ENCODE peak calls at places on chromosomes 13 and 19, in four cellular contexts. O, A, M and U are unnamed samples.

GRCh38 chr13:45623516-45624090 is 8.1 kb upstream of the ERICH6B start:
- DNase-seq in O (peak; percentile 16), A (peak; percentile 33), M (no peak), U (peak; percentile 48)

GRCh38 chr19:58469241-58470013 is 2.5 kb downstream of the ZNF324 start:
- DNase-seq in O (no peak), A (no peak), M (no peak), U (no peak)

GRCh38 chr13:100196380-100196779 is 107.5 kb downstream of the PCCA start:
- DNase-seq in O (no peak), A (no peak), M (no peak), U (no peak)

GRCh38 chr19:6069268-6069771 is 41.0 kb downstream of the RFX2 start:
- DNase-seq in O (no peak), A (no peak), M (no peak), U (no peak)

GRCh38 chr13:63110431-63110830 is 1694.8 kb upstream of the PCDH20 start:
- DNase-seq in O (peak; percentile 43), A (no peak), M (no peak), U (no peak)

GRCh38 chr19:7953060-7953459 is 9.6 kb upstream of the TIMM44 start:
- DNase-seq in O (peak; percentile 21), A (no peak), M (no peak), U (peak; percentile 31)

GRCh38 chr13:37202264-37202663 is 96.8 kb upstream of the CSNK1A1L start:
- DNase-seq in O (peak; percentile 37), A (peak; percentile 8), M (no peak), U (no peak)

GRCh38 chr19:17103177-17103576 is 27.6 kb downstream of the MYO9B start:
- DNase-seq in O (peak; percentile 45), A (peak; percentile 58), M (peak; percentile 75), U (peak; percentile 74)

GRCh38 chr13:22278336-22278929 is 607.6 kb downstream of the FGF9 start:
- DNase-seq in O (peak; percentile 63), A (peak; percentile 1), M (peak; percentile 49), U (peak; percentile 65)

GRCh38 chr19:12665646-12666304 is 767 bp downstream of the MAN2B1 start:
- DNase-seq in O (peak; percentile 10), A (no peak), M (no peak), U (peak; percentile 25)

GRCh38 chr19:32047788-32048187 is 297.6 kb upstream of the ZNF507 start:
- DNase-seq in O (no peak), A (no peak), M (no peak), U (no peak)

GRCh38 chr19:13718733-13719132 is 45.6 kb upstream of the MRI1 start:
- DNase-seq in O (peak; percentile 66), A (no peak), M (peak; percentile 33), U (peak; percentile 62)

GRCh38 chr13:77811981-77812380 is 106.7 kb downstream of the EDNRB start:
- DNase-seq in O (no peak), A (no peak), M (no peak), U (no peak)

GRCh38 chr19:38264486-38265212 is at the start of gene SPINT2:
- DNase-seq in O (no peak), A (no peak), M (peak; percentile 93), U (peak; percentile 91)

GRCh38 chr19:16386619-16387240 is 62.1 kb downstream of the KLF2 start:
- DNase-seq in O (peak; percentile 69), A (peak; percentile 70), M (peak; percentile 71), U (peak; percentile 70)

GRCh38 chr19:19111967-19112580 is 26.2 kb downstream of the TMEM161A start:
- DNase-seq in O (no peak), A (no peak), M (no peak), U (no peak)

GRCh38 chr19:9435279-9436268 is at the start of gene ZNF266:
- DNase-seq in O (peak; percentile 90), A (peak; percentile 94), M (peak; percentile 92), U (peak; percentile 98)

GRCh38 chr13:74136089-74136658 is 2.0 kb upstream of the KLF12 start:
- DNase-seq in O (peak; percentile 62), A (peak; percentile 65), M (no peak), U (peak; percentile 28)

GRCh38 chr13:58773280-58773859 is 1141.8 kb downstream of the PCDH17 start:
- DNase-seq in O (no peak), A (no peak), M (no peak), U (no peak)

GRCh38 chr13:46492946-46493345 is 60.0 kb upstream of the LRCH1 start:
- DNase-seq in O (peak; percentile 48), A (peak; percentile 55), M (no peak), U (peak; percentile 66)

GRCh38 chr13:65966991-65967451 is 1263.1 kb downstream of the PCDH9 start:
- DNase-seq in O (peak; percentile 45), A (peak; percentile 65), M (peak; percentile 48), U (peak; percentile 92)

GRCh38 chr19:41391618-41392017 is 5.5 kb downstream of the EXOSC5 start:
- DNase-seq in O (no peak), A (no peak), M (no peak), U (no peak)

GRCh38 chr19:17806945-17807344 is 12.0 kb downstream of the B3GNT3 start:
- DNase-seq in O (no peak), A (no peak), M (no peak), U (no peak)

GRCh38 chr13:74210693-74211393 is 76.6 kb upstream of the KLF12 start:
- DNase-seq in O (peak; percentile 98), A (peak; percentile 93), M (no peak), U (no peak)

GRCh38 chr13:68078874-68079273 is 848.7 kb upstream of the PCDH9 start:
- DNase-seq in O (no peak), A (peak; percentile 48), M (no peak), U (no peak)

GRCh38 chr19:7870571-7871279 is 3.5 kb downstream of the PRR36 start:
- DNase-seq in O (no peak), A (peak; percentile 56), M (peak; percentile 98), U (peak; percentile 81)

GRCh38 chr13:90686438-90686837 is 661.0 kb upstream of the MIR17HG start:
- DNase-seq in O (peak; percentile 65), A (peak; percentile 44), M (no peak), U (no peak)

GRCh38 chr19:41307090-41307875 is 2.7 kb upstream of the CCDC97 start:
- DNase-seq in O (no peak), A (no peak), M (no peak), U (no peak)

GRCh38 chr19:13887529-13887928 is 10.6 kb downstream of the NANOS3 start:
- DNase-seq in O (peak; percentile 15), A (peak; percentile 38), M (no peak), U (no peak)

GRCh38 chr13:20035130-20035529 is 76.6 kb downstream of the ZMYM2 start:
- DNase-seq in O (no peak), A (no peak), M (no peak), U (no peak)

GRCh38 chr19:3283246-3283751 is 58.8 kb downstream of the CELF5 start:
- DNase-seq in O (no peak), A (no peak), M (no peak), U (no peak)

GRCh38 chr19:3287814-3288213 is 63.4 kb downstream of the CELF5 start:
- DNase-seq in O (no peak), A (no peak), M (no peak), U (no peak)

GRCh38 chr19:3284759-3285646 is 60.5 kb downstream of the CELF5 start:
- DNase-seq in O (peak; percentile 37), A (peak; percentile 76), M (peak; percentile 99), U (peak; percentile 96)

GRCh38 chr19:3283886-3284657 is 59.6 kb downstream of the CELF5 start:
- DNase-seq in O (no peak), A (no peak), M (no peak), U (no peak)

DNA sequence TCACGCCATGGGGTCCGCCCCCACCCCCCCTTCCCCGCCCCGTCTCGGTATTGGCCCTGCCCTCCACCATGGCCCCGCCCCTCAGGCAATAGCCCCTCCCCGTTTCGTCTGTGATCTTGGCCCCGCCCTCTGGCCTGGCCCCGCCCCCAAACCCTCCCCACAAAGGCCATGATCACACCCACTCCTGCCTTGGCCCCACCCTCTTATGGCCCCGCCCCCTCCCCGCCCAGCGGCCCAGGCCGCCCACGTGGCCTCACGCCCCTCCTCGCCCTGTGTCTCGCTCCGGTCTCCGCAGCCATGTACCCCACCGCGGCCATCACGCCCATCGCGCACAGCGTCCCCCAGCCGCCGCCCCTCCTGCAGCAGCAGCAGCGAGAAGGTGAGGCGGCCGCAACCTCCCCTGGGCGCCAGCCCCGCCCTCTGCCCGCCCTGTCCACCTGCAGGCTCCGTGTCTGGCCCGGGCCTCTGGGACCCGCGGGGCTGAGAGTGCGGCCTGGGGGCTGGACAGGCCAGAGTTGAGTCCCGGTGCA is 61.3 kb downstream of the CELF5 start:
- DNase-seq in O (no peak), A (no peak), M (peak; percentile 95), U (no peak)
- H3K23ac ChIP-seq in O (no peak overlapping the region), A (no peak overlapping the region), M (no peak overlapping the region), U (no peak overlapping the region)

GRCh38 chr19:35712910-35713845 is 4.6 kb upstream of the KMT2B start:
- DNase-seq in O (no peak), A (no peak), M (no peak), U (no peak)

GRCh38 chr19:35714601-35715354 is 3.0 kb upstream of the KMT2B start:
- DNase-seq in O (no peak), A (no peak), M (peak; percentile 66), U (peak; percentile 61)

GRCh38 chr19:35710784-35711723 is 6.7 kb downstream of the ZBTB32 start:
- DNase-seq in O (no peak), A (no peak), M (no peak), U (no peak)

GRCh38 chr19:35713904-35714440 is 3.8 kb upstream of the KMT2B start:
- DNase-seq in O (no peak), A (no peak), M (no peak), U (no peak)

DNA sequence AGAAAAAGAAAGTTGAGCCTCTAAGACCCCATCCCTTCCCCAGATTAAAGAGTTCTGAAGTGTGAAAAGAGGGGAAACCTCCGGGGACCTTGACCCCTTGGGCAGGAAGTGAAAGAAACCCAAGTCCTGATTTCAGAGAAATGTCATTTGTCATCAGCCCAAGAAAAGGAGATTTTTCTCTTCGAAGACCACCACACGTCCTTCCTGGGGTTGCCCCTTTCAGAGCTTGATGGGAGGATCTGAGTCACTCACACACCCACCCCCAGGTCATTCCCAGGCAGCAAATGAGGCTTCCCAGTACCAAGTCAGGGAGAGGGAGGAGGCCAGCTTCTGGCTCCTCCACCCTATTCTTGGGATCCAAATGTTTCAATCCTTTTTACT is 5.3 kb upstream of the KMT2B start:
- DNase-seq in O (no peak), A (no peak), M (no peak), U (no peak)
- H3K4me2 ChIP-seq in O (no peak overlapping the region), A (no peak overlapping the region), M (no peak overlapping the region), U (no peak overlapping the region)

DNA sequence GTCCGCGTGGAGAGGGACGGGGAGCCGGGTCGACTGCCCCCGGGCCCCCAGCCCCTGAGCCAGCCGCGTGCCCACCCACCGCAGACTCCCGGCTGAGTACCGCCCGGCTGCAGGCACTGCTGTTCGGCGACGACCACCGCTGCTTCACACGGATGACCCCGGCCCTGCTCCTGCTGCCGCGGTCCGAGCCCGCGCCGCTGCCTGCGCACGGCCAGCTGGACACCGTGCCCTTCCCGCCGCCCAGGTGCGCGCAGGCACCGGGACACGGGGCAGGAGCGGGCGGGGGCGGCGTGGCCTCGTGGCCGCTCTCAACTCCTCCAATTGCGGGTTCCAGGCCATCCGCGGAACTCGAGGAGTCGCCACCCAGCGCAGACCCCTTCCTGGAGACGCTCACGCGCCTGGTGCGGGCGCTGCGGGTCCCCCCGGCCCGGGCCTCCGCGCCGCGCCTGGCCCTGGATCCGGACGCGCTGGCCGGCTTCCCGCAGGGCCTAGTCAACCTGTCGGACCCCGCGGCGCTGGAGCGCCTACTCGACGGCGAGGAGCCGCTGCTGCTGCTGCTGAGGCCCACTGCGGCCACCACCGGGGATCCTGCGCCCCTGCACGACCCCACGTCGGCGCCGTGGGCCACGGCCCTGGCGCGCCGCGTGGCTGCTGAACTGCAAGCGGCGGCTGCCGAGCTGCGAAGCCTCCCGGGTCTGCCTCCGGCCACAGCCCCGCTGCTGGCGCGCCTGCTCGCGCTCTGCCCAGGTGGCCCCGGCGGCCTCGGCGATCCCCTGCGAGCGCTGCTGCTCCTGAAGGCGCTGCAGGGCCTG is 1.8 kb downstream of the AMH start:
- DNase-seq in O (no peak), A (no peak), M (no peak), U (no peak)
- H2AK5ac ChIP-seq in O (no peak overlapping the region), A (no peak overlapping the region), M (no peak overlapping the region), U (no peak overlapping the region)

GRCh38 chr19:1632462-1633268 is 19.8 kb downstream of the TCF3 start:
- DNase-seq in O (no peak), A (no peak), M (no peak), U (no peak)
- H3K23ac ChIP-seq in O (no peak overlapping the region), A (no peak overlapping the region), M (no peak overlapping the region), U (no peak overlapping the region)